ENCODE peak calls at places on chromosomes 7 and 10, in seven cellular contexts. C, J, B, A, O, V and M are unnamed samples.

GRCh38 chr10:25300073-25300472 is 125.3 kb downstream of the GPR158 start:
- DNase-seq in J (no peak), O (no peak), V (no peak), B (no peak), A (no peak), C (no peak), M (no peak)

GRCh38 chr10:121804460-121804859 is 123.4 kb downstream of the ATE1 start:
- DNase-seq in O (no peak), B (no peak), C (no peak), A (no peak), J (no peak), V (no peak), M (no peak)

GRCh38 chr7:92058040-92058439 is 76.2 kb downstream of the CYP51A1 start:
- DNase-seq in J (no peak), A (no peak), C (peak), O (no peak), V (peak), B (no peak), M (no peak)

GRCh38 chr7:591856-592628 is 72.4 kb upstream of the PDGFA start:
- DNase-seq in C (no peak), J (no peak), A (no peak), O (no peak), B (no peak), V (no peak), M (no peak)

GRCh38 chr10:110207805-110208613 is 604 bp downstream of the MXI1 start:
- DNase-seq in B (no peak), A (no peak), J (peak), O (peak), V (peak), C (peak), M (no peak)

GRCh38 chr7:122790132-122790531 is 87.4 kb upstream of the RNF148 start:
- DNase-seq in J (no peak), C (no peak), B (no peak), O (no peak), A (no peak), V (no peak), M (no peak)

GRCh38 chr10:30438016-30438850 is 4.2 kb downstream of the MAP3K8 start:
- DNase-seq in C (no peak), J (no peak), V (peak), O (no peak), A (no peak), B (no peak), M (no peak)

GRCh38 chr7:50730459-50731400 is 52.0 kb downstream of the GRB10 start:
- DNase-seq in C (no peak), B (peak), V (no peak), O (peak), J (no peak), A (no peak), M (no peak)

GRCh38 chr7:92720604-92721350 is 115.6 kb downstream of the CDK6 start:
- DNase-seq in C (no peak), O (no peak), J (no peak), B (no peak), A (no peak), V (peak), M (no peak)

GRCh38 chr7:48285365-48285764 is 114.1 kb downstream of the ABCA13 start:
- DNase-seq in V (no peak), B (no peak), C (no peak), O (peak), A (no peak), J (no peak), M (no peak)

GRCh38 chr10:86046845-86047460 is 319.6 kb downstream of the GRID1 start:
- DNase-seq in A (no peak), B (no peak), C (no peak), O (peak), V (no peak), J (no peak), M (no peak)

GRCh38 chr10:63421591-63421990 is 44.2 kb downstream of the JMJD1C start:
- DNase-seq in J (no peak), C (peak), O (no peak), B (no peak), V (peak), A (no peak), M (peak)

GRCh38 chr7:157612664-157613561 is 276.1 kb downstream of the DNAJB6 start:
- DNase-seq in A (no peak), J (no peak), V (no peak), O (peak), C (peak), B (peak), M (no peak)

GRCh38 chr7:124532166-124532565 is 233.4 kb downstream of the GPR37 start:
- DNase-seq in O (peak), A (no peak), C (no peak), B (no peak), J (no peak), V (no peak), M (no peak)

GRCh38 chr7:112624416-112624815 is 143.6 kb downstream of the LSMEM1 start:
- DNase-seq in A (no peak), O (no peak), J (no peak), B (no peak), V (no peak), C (no peak), M (no peak)

GRCh38 chr7:64618785-64619456 is 47.0 kb upstream of the ZNF107 start:
- DNase-seq in B (no peak), V (peak), J (peak), O (peak), C (peak), A (no peak), M (peak)

GRCh38 chr10:101014230-101014884 is 14.7 kb downstream of the LZTS2 start:
- DNase-seq in J (no peak), O (peak), C (peak), V (peak), B (peak), A (peak), M (peak)

GRCh38 chr7:85261341-85261740 is 74.5 kb upstream of the SEMA3D start:
- DNase-seq in C (no peak), V (no peak), B (no peak), A (no peak), O (no peak), J (no peak), M (no peak)

GRCh38 chr7:11104578-11104977 is 130.9 kb downstream of the PHF14 start:
- DNase-seq in C (no peak), J (no peak), A (no peak), O (no peak), B (no peak), V (no peak), M (no peak)

GRCh38 chr10:1190052-1190395 is 133.8 kb downstream of the WDR37 start:
- DNase-seq in C (no peak), J (no peak), V (no peak), O (no peak), A (no peak), B (no peak), M (no peak)